ENCODE peak calls at places on chromosomes 6 and 20, in four cellular contexts. W is tibial artery, X is heart left ventricle, B is foreskin keratinocyte. U is an unnamed sample.

GRCh38 chr20:13142143-13142542 is 78.9 kb upstream of the ISM1 start:
- DNase-seq in X (no peak), B (no peak), W (no peak), U (no peak)

GRCh38 chr20:10641893-10642292 is 31.9 kb downstream of the JAG1 start:
- DNase-seq in W (no peak), B (no peak), X (no peak), U (no peak)

GRCh38 chr6:156154896-156155295 is 622.3 kb upstream of the ARID1B start:
- DNase-seq in W (no peak), X (no peak), B (no peak), U (peak; percentile 2)

GRCh38 chr20:13525225-13525940 is 113.3 kb downstream of the TASP1 start:
- DNase-seq in W (no peak), B (peak; percentile 82), X (no peak), U (peak; percentile 98)

GRCh38 chr6:65524232-65524631 is 182.8 kb downstream of the EYS start:
- DNase-seq in X (no peak), B (no peak), W (no peak), U (no peak)

GRCh38 chr20:15612746-15613145 is 960.5 kb downstream of the KIF16B start:
- DNase-seq in B (no peak), W (no peak), X (peak; percentile 43), U (no peak)

GRCh38 chr6:106225581-106225980 is 100.0 kb downstream of the ATG5 start:
- DNase-seq in W (no peak), X (no peak), B (no peak), U (no peak)

GRCh38 chr6:151661509-151661908 is 146.0 kb upstream of the ESR1 start:
- DNase-seq in W (no peak), B (no peak), X (no peak), U (no peak)

GRCh38 chr6:138818496-138819194 is 22.8 kb downstream of the ECT2L start:
- DNase-seq in X (no peak), B (no peak), W (no peak), U (no peak)

GRCh38 chr6:54710430-54710829 is 136.1 kb upstream of the FAM83B start:
- DNase-seq in X (no peak), W (no peak), B (no peak), U (no peak)

GRCh38 chr6:36128073-36128472 is 2.2 kb upstream of the MAPK13 start:
- DNase-seq in B (no peak), X (no peak), W (no peak), U (no peak)

GRCh38 chr6:51019785-51020184 is 201.1 kb downstream of the TFAP2B start:
- DNase-seq in W (no peak), B (no peak), X (no peak), U (no peak)

GRCh38 chr20:8766868-8767390 is 302.0 kb upstream of the PLCB4 start:
- DNase-seq in W (no peak), B (no peak), X (no peak), U (no peak)

GRCh38 chr20:38591484-38592410 is 9.9 kb upstream of the ARHGAP40 start:
- DNase-seq in B (no peak), X (no peak), W (no peak), U (no peak)

GRCh38 chr6:161301338-161301737 is 27.5 kb upstream of the AGPAT4 start:
- DNase-seq in W (no peak), B (peak; percentile 66), X (no peak), U (peak; percentile 30)

GRCh38 chr6:71349395-71349794 is 60.8 kb downstream of the OGFRL1 start:
- DNase-seq in X (no peak), B (no peak), W (no peak), U (peak; percentile 33)

GRCh38 chr20:18856873-18857272 is 43.3 kb downstream of the SCP2D1 start:
- DNase-seq in W (no peak), B (no peak), X (no peak), U (no peak)

GRCh38 chr6:127951172-127951995 is 50.5 kb upstream of the THEMIS start:
- DNase-seq in W (no peak), B (no peak), X (no peak), U (no peak)

GRCh38 chr20:4476903-4477302 is 244.8 kb upstream of the PRND start:
- DNase-seq in X (no peak), W (peak; percentile 77), B (no peak), U (no peak)

GRCh38 chr6:153117986-153118886 is 12.8 kb downstream of the RGS17 start:
- DNase-seq in B (peak; percentile 67), W (no peak), X (no peak), U (peak; percentile 79)

GRCh38 chr6:147268254-147268653 is 64.0 kb downstream of the STXBP5 start:
- DNase-seq in X (no peak), W (no peak), B (peak; percentile 50), U (peak; percentile 5)

DNA sequence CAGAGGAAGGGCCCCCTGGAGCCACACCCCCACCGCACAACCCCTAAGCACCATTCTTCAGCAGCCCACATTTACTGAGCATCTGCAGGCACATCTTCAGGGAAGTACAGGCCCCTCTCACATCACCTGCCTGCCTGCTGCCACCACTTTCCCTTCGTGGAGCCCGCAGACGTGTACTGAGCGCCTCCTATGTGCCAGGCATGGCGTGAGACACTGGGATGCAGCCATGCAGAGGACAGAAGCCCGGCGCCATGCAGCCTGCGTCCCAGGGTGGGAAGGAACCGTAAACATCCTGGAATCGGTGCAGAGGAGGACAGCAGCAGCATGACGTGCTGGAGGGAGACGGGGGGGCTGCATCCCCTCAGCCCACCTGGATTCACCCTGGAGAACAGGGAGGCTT is 78.1 kb downstream of the GRM4 start:
- DNase-seq in W (no peak), B (no peak), X (no peak), U (no peak)
- TF ChIP-seq CTCF in W (no peak), B (peak; percentile 46), X (no peak), U (no peak)

GRCh38 chr6:2812695-2813094 is 29.0 kb downstream of the SERPINB1 start:
- DNase-seq in B (no peak), X (no peak), W (no peak), U (no peak)

GRCh38 chr6:2807342-2808090 is 34.1 kb downstream of the SERPINB1 start:
- DNase-seq in X (no peak), W (no peak), B (no peak), U (no peak)

GRCh38 chr6:2809015-2809414 is 32.6 kb downstream of the SERPINB1 start:
- DNase-seq in W (no peak), X (no peak), B (no peak), U (no peak)

GRCh38 chr6:2806664-2807063 is 35.0 kb downstream of the SERPINB1 start:
- DNase-seq in W (no peak), X (no peak), B (no peak), U (no peak)

DNA sequence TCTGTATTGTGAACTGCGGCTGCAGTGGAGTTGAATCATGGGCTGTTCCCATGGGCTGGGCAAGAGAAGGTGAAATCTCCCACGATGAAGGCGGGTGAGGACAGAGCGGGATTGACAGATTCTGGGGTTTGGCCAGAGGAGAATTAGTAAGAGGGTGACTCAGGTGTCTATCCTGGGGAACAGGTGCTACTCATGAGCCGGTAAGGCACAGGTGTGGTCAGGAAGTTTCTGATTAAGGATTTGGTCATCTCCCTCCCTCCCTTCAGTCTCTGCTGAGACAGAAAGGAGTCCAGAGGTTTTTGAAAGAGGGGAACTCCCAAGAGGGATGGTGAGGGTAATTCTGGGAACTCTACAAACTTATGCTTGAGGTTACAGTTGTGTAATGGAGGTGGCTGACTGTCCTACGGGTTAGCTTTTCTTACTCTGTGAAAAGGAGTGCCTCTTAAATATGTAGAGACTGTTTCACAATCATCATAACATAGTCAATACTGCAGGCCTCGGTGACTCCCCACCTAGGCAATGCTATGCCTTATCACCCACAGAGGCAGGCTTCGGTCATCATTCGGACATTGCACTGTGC is 31.5 kb downstream of the SERPINB1 start:
- DNase-seq in X (no peak), B (peak; percentile 100), W (no peak), U (peak; percentile 97)
- H3K27ac ChIP-seq in X (no peak overlapping the region), B (peak overlapping the region; percentile 100), W (no peak overlapping the region), U (peak overlapping the region; percentile 44)

DNA sequence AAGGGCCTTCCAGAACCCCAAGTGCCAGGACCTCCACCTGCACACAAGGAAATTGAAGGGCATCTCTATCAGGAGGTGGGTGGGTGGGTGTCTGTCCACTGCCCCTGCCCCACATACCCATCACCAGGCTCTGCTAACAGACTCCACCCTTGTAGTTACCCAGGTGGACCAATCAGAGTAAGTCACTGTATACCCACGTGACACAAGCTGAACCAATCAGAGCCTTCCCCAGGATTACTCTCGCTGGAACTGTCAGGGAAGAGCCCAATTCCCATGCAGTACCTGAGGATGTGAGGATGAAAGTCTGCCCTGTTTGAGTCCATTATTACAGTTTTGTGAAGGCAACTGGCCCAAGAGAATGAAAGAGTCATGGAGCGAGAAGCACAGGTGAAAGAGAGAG is 4.2 kb downstream of the OCSTAMP start:
- DNase-seq in W (no peak), B (no peak), X (no peak), U (no peak)
- TF ChIP-seq CTCF in W (no peak), B (no peak), X (no peak), U (no peak)

DNA sequence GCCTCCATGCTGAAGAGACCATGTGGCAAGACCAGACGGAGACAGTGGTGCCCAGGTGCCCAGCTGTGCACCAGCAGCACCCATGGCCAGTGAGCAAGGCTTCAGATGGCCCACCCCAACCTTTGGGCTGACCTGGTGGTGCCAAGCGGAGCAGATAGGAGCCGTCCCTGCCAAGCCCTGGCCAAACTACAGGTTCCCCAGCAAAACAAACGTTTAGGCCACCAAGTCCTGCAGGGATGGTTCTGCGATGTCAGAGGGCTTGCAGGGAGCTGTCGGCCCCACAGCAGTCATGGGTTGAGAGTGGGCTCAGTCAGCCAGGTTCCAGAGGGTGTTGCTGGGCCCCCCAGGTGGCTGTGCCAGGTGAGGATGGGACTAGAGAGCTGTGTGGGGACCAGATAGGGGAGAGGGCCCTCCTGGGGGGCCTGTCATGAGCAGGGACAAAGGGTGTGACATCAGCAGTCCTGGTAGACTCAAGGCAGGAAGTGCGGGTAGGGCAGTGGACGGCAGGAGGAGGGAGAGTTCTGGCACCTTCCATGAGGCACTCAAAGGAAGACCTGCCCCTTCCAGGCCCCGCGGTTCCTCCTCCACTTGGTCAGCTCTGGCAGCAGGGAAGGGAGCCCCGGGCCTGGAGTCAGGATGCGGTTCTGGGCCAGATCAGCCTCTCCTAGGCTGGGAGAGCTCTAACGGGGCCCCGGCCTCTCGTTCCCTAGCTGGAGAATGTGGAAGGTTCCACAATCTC is 342.4 kb downstream of the ZFAND3 start:
- DNase-seq in X (no peak), W (no peak), B (no peak), U (no peak)
- H3K27ac ChIP-seq in X (no peak overlapping the region), W (no peak overlapping the region), B (no peak overlapping the region), U (no peak overlapping the region)

GRCh38 chr6:38271081-38271480 is 368.6 kb downstream of the BTBD9 start:
- DNase-seq in X (no peak), B (no peak), W (no peak), U (no peak)
- TF ChIP-seq CTCF in X (no peak), B (no peak), W (no peak), U (no peak)

DNA sequence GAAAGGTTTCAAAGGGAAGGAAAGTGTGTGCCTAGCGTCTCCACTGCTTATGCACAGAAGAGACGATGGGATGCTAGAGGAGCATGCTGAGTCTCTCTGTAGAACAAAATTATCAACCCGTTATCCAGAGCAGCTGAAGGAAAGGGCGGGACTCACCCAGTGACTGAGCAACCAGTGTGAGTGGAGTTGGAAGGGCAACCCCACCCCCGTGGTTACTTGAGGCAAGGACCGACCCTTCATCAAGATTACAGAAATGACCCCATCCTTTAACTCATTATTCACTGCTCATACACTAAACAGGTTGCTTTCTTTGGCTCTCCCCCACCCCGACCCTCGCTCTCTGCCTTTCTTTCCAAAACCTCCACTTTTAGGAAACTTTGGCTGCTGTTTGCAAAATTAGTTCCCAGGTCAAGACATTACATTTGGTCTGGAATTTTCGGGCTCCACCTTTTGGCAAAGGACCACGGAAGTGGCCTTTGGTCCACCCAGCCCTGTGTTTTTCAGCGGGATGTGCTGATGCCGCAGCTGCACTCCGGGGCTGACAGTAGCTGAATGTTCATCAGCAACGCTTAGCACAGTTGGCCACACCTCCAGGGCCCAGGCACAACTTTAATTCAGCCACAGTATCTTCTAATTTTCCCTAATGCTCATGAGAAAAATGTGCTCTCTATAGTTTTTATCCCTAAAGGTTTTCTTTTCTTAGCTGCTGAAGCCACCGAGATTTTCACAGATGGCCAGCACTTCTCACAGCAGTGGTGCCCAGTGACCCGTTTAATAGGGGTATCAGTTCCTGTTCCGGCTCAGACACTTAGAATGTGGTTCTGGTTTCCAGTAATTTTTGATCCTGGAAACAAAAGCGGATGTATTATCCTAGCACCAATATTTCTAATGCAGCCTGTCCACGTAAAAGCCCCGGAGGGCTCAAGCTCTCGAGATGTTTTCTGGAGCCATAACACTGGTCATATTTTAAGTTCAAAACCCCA is 103.6 kb upstream of the NXT1 start:
- DNase-seq in B (no peak), W (peak; percentile 75), X (peak; percentile 62), U (no peak)
- H3K27ac ChIP-seq in B (no peak overlapping the region), W (peak overlapping the region; percentile 19), X (peak overlapping the region; percentile 72), U (no peak overlapping the region)

U was measured in RWPE1.